ENCODE peak calls at places on chromosomes 11 and 22, in six cellular contexts. One of them, this sample, is unnamed.

GRCh38 chr11:120372296-120372695 is 36.1 kb downstream of the ARHGEF12 start:
- DNase-seq in SJSA1: no peak
- DNase-seq in coronary artery: no peak
- DNase-seq in CD4-positive, alpha-beta T cell: no peak
- DNase-seq in mesenchymal stem cell: no peak
- DNase-seq in Peyer's patch: no peak
- DNase-seq in this sample: no peak

GRCh38 chr11:123062158-123062891 is 389 bp upstream of the HSPA8 start:
- DNase-seq in SJSA1: peak
- DNase-seq in coronary artery: peak
- DNase-seq in CD4-positive, alpha-beta T cell: peak
- DNase-seq in mesenchymal stem cell: peak
- DNase-seq in Peyer's patch: peak
- DNase-seq in this sample: peak

GRCh38 chr11:70307176-70307575 is 36.7 kb downstream of the PPFIA1 start:
- DNase-seq in SJSA1: no peak
- DNase-seq in coronary artery: no peak
- DNase-seq in CD4-positive, alpha-beta T cell: no peak
- DNase-seq in mesenchymal stem cell: no peak
- DNase-seq in Peyer's patch: no peak
- DNase-seq in this sample: no peak

GRCh38 chr11:11022126-11022730 is 164.4 kb upstream of the ZBED5 start:
- DNase-seq in SJSA1: no peak
- DNase-seq in coronary artery: no peak
- DNase-seq in CD4-positive, alpha-beta T cell: no peak
- DNase-seq in mesenchymal stem cell: no peak
- DNase-seq in Peyer's patch: no peak
- DNase-seq in this sample: no peak

GRCh38 chr11:70099578-70100282 is 21.6 kb downstream of the ANO1 start:
- DNase-seq in SJSA1: no peak
- DNase-seq in coronary artery: no peak
- DNase-seq in CD4-positive, alpha-beta T cell: no peak
- DNase-seq in mesenchymal stem cell: peak
- DNase-seq in Peyer's patch: no peak
- DNase-seq in this sample: no peak

GRCh38 chr11:9206496-9206895 is 58.7 kb downstream of the DENND5A start:
- DNase-seq in SJSA1: no peak
- DNase-seq in coronary artery: no peak
- DNase-seq in CD4-positive, alpha-beta T cell: no peak
- DNase-seq in mesenchymal stem cell: peak
- DNase-seq in Peyer's patch: no peak
- DNase-seq in this sample: no peak

GRCh38 chr11:11882539-11882938 is 40.8 kb downstream of the USP47 start:
- DNase-seq in SJSA1: no peak
- DNase-seq in coronary artery: no peak
- DNase-seq in CD4-positive, alpha-beta T cell: no peak
- DNase-seq in mesenchymal stem cell: no peak
- DNase-seq in Peyer's patch: no peak
- DNase-seq in this sample: no peak

GRCh38 chr11:90222152-90222458 is 744 bp downstream of the CHORDC1 start:
- DNase-seq in SJSA1: no peak
- DNase-seq in coronary artery: no peak
- DNase-seq in CD4-positive, alpha-beta T cell: no peak
- DNase-seq in mesenchymal stem cell: no peak
- DNase-seq in Peyer's patch: no peak
- DNase-seq in this sample: no peak

GRCh38 chr11:60910281-60910687 is 3.7 kb upstream of the TMEM109 start:
- DNase-seq in SJSA1: no peak
- DNase-seq in coronary artery: no peak
- DNase-seq in CD4-positive, alpha-beta T cell: no peak
- DNase-seq in mesenchymal stem cell: no peak
- DNase-seq in Peyer's patch: peak
- DNase-seq in this sample: no peak

GRCh38 chr22:49983148-49984042 is 22.8 kb downstream of the PIM3 start:
- DNase-seq in SJSA1: peak
- DNase-seq in coronary artery: no peak
- DNase-seq in CD4-positive, alpha-beta T cell: no peak
- DNase-seq in mesenchymal stem cell: no peak
- DNase-seq in Peyer's patch: peak
- DNase-seq in this sample: no peak

GRCh38 chr11:113562981-113563461 is 87.8 kb upstream of the DRD2 start:
- DNase-seq in SJSA1: no peak
- DNase-seq in coronary artery: no peak
- DNase-seq in CD4-positive, alpha-beta T cell: no peak
- DNase-seq in mesenchymal stem cell: no peak
- DNase-seq in Peyer's patch: no peak
- DNase-seq in this sample: no peak

GRCh38 chr22:42432818-42433217 is 615 bp upstream of the NFAM1 start:
- DNase-seq in SJSA1: no peak
- DNase-seq in coronary artery: no peak
- DNase-seq in CD4-positive, alpha-beta T cell: no peak
- DNase-seq in mesenchymal stem cell: no peak
- DNase-seq in Peyer's patch: no peak
- DNase-seq in this sample: no peak

GRCh38 chr11:12717851-12718291 is 43.6 kb downstream of the TEAD1 start:
- DNase-seq in SJSA1: no peak
- DNase-seq in coronary artery: no peak
- DNase-seq in CD4-positive, alpha-beta T cell: peak
- DNase-seq in mesenchymal stem cell: no peak
- DNase-seq in Peyer's patch: no peak
- DNase-seq in this sample: no peak

DNA sequence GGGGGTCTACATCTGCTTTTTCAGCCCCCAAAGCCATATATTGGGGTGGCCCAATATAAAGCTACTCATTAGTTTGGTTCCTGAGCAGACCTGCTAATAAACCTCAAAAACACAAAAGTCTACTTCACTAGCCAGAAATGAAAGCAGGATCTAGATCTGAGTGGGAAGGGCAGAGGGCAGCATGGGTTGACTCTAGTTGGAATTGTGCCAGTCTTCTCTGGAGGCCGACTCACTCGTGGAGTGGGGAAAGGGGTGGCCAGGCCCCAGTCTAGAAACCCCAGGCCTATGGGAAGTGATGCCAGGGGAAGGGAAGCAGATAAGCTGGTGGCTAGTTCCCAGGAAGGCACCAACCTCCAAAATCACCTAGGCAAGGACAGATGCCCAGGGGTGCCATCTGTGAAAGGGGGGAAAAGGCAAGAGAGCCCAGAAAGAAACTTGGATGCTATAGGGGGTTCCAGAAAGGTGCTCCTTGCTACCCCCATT is 5.3 kb downstream of the PATZ1 start:
- DNase-seq in SJSA1: no peak
- DNase-seq in coronary artery: no peak
- DNase-seq in CD4-positive, alpha-beta T cell: no peak
- DNase-seq in mesenchymal stem cell: no peak
- DNase-seq in Peyer's patch: no peak
- DNase-seq in this sample: no peak
- H3K27ac ChIP-seq in SJSA1: no peak
- H3K27ac ChIP-seq in coronary artery: no peak
- H3K27ac ChIP-seq in CD4-positive, alpha-beta T cell: no peak
- H3K27ac ChIP-seq in mesenchymal stem cell: no peak
- H3K27ac ChIP-seq in Peyer's patch: no peak
- H3K27ac ChIP-seq in this sample: peak

DNA sequence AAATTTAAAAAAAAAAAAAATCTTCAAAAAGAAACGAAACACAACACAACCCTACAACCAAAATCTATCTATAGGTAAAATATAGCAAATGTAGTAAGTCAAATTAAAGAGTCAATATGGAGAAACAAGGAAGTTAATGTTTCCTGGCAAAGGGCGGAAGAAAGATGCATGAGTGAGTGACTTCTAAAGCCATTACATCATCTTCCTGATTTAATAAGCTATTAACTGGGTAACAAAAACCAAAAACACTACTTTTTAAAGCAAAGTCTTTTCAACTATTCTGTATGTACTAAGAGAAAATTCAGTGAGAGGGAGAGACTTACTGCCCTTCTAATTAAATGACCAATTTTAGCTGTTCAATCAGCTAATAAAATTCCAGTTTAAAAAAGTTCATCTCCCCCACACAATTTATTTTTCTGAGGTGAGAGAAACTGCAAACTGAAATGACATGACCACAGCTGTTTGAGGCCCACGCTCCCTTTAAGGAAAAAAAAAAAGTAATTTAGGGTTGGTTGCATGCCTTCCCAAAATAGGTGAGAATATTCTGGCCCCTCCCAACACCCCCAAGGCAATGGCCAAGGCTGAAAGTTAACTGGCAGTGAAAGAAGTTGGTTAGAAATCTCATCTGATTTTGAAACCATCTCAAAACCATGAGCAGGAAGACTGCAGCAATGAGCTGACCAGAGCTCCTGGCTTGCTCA is 5.9 kb downstream of the SF1 start:
- DNase-seq in SJSA1: no peak
- DNase-seq in coronary artery: no peak
- DNase-seq in CD4-positive, alpha-beta T cell: no peak
- DNase-seq in mesenchymal stem cell: no peak
- DNase-seq in Peyer's patch: no peak
- DNase-seq in this sample: no peak
- H3K27ac ChIP-seq in SJSA1: no peak
- H3K27ac ChIP-seq in coronary artery: peak
- H3K27ac ChIP-seq in CD4-positive, alpha-beta T cell: peak
- H3K27ac ChIP-seq in mesenchymal stem cell: peak
- H3K27ac ChIP-seq in Peyer's patch: peak
- H3K27ac ChIP-seq in this sample: no peak

DNA sequence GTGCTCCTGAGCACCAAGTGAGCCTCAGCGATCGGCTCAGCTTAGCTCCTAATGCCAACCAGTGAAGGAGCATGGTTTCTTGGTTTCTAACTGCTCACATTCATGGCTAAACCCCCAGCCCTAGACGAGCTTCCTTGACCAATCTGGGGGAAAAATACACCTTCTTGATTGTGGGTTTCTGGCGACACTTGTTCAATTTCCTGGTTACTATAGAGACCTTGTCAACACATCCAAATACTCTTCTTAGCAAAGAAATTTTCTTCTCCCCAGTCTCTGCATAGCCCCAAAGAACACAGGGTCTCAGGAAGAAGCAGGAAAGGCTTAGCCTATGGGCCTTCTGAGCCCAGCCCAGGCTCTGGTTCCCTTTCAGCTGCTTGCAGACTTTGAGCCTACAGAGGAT is 88.5 kb upstream of the SYT13 start:
- DNase-seq in SJSA1: no peak
- DNase-seq in coronary artery: no peak
- DNase-seq in CD4-positive, alpha-beta T cell: no peak
- DNase-seq in mesenchymal stem cell: peak
- DNase-seq in Peyer's patch: no peak
- DNase-seq in this sample: no peak
- H3K27ac ChIP-seq in SJSA1: no peak
- H3K27ac ChIP-seq in coronary artery: no peak
- H3K27ac ChIP-seq in CD4-positive, alpha-beta T cell: no peak
- H3K27ac ChIP-seq in mesenchymal stem cell: no peak
- H3K27ac ChIP-seq in Peyer's patch: no peak
- H3K27ac ChIP-seq in this sample: no peak

DNA sequence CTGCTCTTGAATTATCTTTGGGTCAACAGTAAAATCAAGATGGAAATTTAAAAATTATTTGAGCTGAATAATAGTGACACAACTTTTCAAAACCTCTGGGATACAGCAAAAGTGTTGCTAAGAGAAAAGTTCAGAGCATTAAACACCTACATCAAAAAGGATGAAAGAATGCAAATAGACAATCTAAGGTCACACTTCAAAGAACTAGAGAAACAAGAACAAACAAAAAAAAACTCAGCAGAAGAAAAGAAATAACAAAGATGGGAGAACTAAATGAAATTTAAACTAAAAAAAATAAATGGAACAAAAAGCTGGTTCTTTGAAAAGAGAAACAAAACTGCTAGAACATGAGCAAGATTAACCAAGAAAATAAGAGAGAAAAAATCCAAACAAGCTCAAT is 15.0 kb upstream of the TMEM45B start:
- DNase-seq in SJSA1: no peak
- DNase-seq in coronary artery: no peak
- DNase-seq in CD4-positive, alpha-beta T cell: no peak
- DNase-seq in mesenchymal stem cell: no peak
- DNase-seq in Peyer's patch: no peak
- DNase-seq in this sample: no peak
- H3K27ac ChIP-seq in SJSA1: no peak
- H3K27ac ChIP-seq in coronary artery: no peak
- H3K27ac ChIP-seq in CD4-positive, alpha-beta T cell: no peak
- H3K27ac ChIP-seq in mesenchymal stem cell: no peak
- H3K27ac ChIP-seq in Peyer's patch: no peak
- H3K27ac ChIP-seq in this sample: no peak

GRCh38 chr11:76048763-76049162 is 157.5 kb downstream of the WNT11 start:
- DNase-seq in SJSA1: no peak
- DNase-seq in coronary artery: no peak
- DNase-seq in CD4-positive, alpha-beta T cell: no peak
- DNase-seq in mesenchymal stem cell: no peak
- DNase-seq in Peyer's patch: peak
- DNase-seq in this sample: no peak

GRCh38 chr11:76049506-76049905 is 156.8 kb downstream of the WNT11 start:
- DNase-seq in SJSA1: no peak
- DNase-seq in coronary artery: no peak
- DNase-seq in CD4-positive, alpha-beta T cell: no peak
- DNase-seq in mesenchymal stem cell: no peak
- DNase-seq in Peyer's patch: no peak
- DNase-seq in this sample: no peak

GRCh38 chr11:76047766-76048165 is 158.5 kb downstream of the WNT11 start:
- DNase-seq in SJSA1: no peak
- DNase-seq in coronary artery: no peak
- DNase-seq in CD4-positive, alpha-beta T cell: no peak
- DNase-seq in mesenchymal stem cell: no peak
- DNase-seq in Peyer's patch: no peak
- DNase-seq in this sample: no peak

GRCh38 chr11:76054330-76054729 is 152.0 kb downstream of the WNT11 start:
- DNase-seq in SJSA1: no peak
- DNase-seq in coronary artery: no peak
- DNase-seq in CD4-positive, alpha-beta T cell: no peak
- DNase-seq in mesenchymal stem cell: no peak
- DNase-seq in Peyer's patch: no peak
- DNase-seq in this sample: no peak

GRCh38 chr11:76051937-76052336 is 154.4 kb downstream of the WNT11 start:
- DNase-seq in SJSA1: no peak
- DNase-seq in coronary artery: no peak
- DNase-seq in CD4-positive, alpha-beta T cell: no peak
- DNase-seq in mesenchymal stem cell: no peak
- DNase-seq in Peyer's patch: no peak
- DNase-seq in this sample: no peak
- H3K27ac ChIP-seq in SJSA1: no peak
- H3K27ac ChIP-seq in coronary artery: no peak
- H3K27ac ChIP-seq in CD4-positive, alpha-beta T cell: no peak
- H3K27ac ChIP-seq in mesenchymal stem cell: no peak
- H3K27ac ChIP-seq in Peyer's patch: no peak
- H3K27ac ChIP-seq in this sample: no peak

DNA sequence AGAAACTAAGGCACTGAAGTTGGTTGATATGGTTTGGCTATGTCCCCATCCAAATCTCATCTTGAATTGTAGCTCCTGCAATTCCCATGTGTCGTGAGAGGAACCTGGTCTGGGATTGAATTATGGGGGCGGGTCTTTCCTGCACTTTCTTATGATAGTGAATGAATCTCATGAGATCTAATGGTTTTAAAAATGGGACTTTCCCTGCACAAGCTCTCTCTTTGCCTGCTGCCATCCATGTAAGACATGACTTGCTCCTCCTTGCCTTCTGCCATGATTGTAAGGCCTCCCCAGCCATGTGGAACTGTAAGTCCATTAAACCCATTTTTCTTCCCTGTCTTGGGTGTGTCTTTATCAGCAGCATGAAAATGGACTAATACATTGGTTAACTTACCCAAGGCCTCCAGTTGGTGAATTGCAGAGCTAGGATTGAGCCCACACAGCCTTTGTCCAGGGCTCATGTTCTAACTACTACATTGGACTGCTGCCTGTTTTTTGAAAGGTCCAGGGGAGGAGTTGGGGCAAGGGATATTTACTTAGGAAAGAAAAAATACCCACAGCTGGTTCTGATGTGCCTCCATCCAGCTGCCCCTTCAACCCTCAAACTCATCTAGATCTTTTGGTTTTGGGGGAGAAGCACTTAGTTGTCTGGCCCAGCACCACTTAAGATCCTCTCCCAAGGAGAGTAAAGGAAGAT is 107.8 kb upstream of the NAV2 start:
- DNase-seq in SJSA1: no peak
- DNase-seq in coronary artery: no peak
- DNase-seq in CD4-positive, alpha-beta T cell: no peak
- DNase-seq in mesenchymal stem cell: no peak
- DNase-seq in Peyer's patch: no peak
- DNase-seq in this sample: no peak
- H3K27ac ChIP-seq in SJSA1: no peak
- H3K27ac ChIP-seq in coronary artery: peak
- H3K27ac ChIP-seq in CD4-positive, alpha-beta T cell: no peak
- H3K27ac ChIP-seq in mesenchymal stem cell: no peak
- H3K27ac ChIP-seq in Peyer's patch: no peak
- H3K27ac ChIP-seq in this sample: no peak